ENCODE peak calls at places on chromosomes 11 and 22, in five cellular contexts. One of them, this sample, is unnamed.

GRCh38 chr11:12841946-12842630 is 167.0 kb upstream of the RASSF10 start:
- DNase-seq in right lobe of liver: no peak
- DNase-seq in ovary: peak; percentile 61
- DNase-seq in K562: peak; percentile 75
- DNase-seq in sigmoid colon: no peak
- DNase-seq in this sample: no peak

GRCh38 chr11:73393479-73394415 is 17.5 kb downstream of the RELT start:
- DNase-seq in K562: peak; percentile 83
- DNase-seq in sigmoid colon: peak; percentile 83
- DNase-seq in ovary: peak; percentile 70
- DNase-seq in right lobe of liver: peak; percentile 77
- DNase-seq in this sample: no peak

GRCh38 chr11:33734441-33735165 is 1.6 kb downstream of the CD59 start:
- DNase-seq in sigmoid colon: no peak
- DNase-seq in ovary: no peak
- DNase-seq in right lobe of liver: no peak
- DNase-seq in K562: peak; percentile 41
- DNase-seq in this sample: no peak

GRCh38 chr11:75425422-75425821 is 7.6 kb downstream of the KLHL35 start:
- DNase-seq in ovary: no peak
- DNase-seq in K562: peak; percentile 36
- DNase-seq in sigmoid colon: no peak
- DNase-seq in right lobe of liver: no peak
- DNase-seq in this sample: no peak

GRCh38 chr11:61607920-61608599 is 27.2 kb upstream of the SYT7 start:
- DNase-seq in sigmoid colon: no peak
- DNase-seq in ovary: no peak
- DNase-seq in K562: no peak
- DNase-seq in right lobe of liver: no peak
- DNase-seq in this sample: no peak

GRCh38 chr11:27471067-27471587 is 1.5 kb downstream of the LGR4 start:
- DNase-seq in sigmoid colon: no peak
- DNase-seq in ovary: no peak
- DNase-seq in K562: peak; percentile 11
- DNase-seq in right lobe of liver: no peak
- DNase-seq in this sample: no peak

GRCh38 chr11:65786008-65786785 is 666 bp upstream of the OVOL1 start:
- DNase-seq in ovary: no peak
- DNase-seq in sigmoid colon: no peak
- DNase-seq in K562: no peak
- DNase-seq in right lobe of liver: peak; percentile 54
- DNase-seq in this sample: no peak

GRCh38 chr22:38941488-38941987 is 15.9 kb upstream of the APOBEC3A start:
- DNase-seq in sigmoid colon: no peak
- DNase-seq in K562: no peak
- DNase-seq in ovary: no peak
- DNase-seq in right lobe of liver: no peak
- DNase-seq in this sample: no peak

GRCh38 chr11:108871152-108871551 is 206.3 kb downstream of the DDX10 start:
- DNase-seq in K562: peak; percentile 25
- DNase-seq in right lobe of liver: no peak
- DNase-seq in ovary: peak; percentile 56
- DNase-seq in sigmoid colon: no peak
- DNase-seq in this sample: no peak

GRCh38 chr11:75632962-75633361 is 35.9 kb downstream of the MAP6 start:
- DNase-seq in right lobe of liver: no peak
- DNase-seq in sigmoid colon: no peak
- DNase-seq in K562: no peak
- DNase-seq in ovary: no peak
- DNase-seq in this sample: no peak

GRCh38 chr11:60303661-60304060 is 23.2 kb downstream of the MS4A4A start:
- DNase-seq in right lobe of liver: no peak
- DNase-seq in K562: no peak
- DNase-seq in ovary: no peak
- DNase-seq in sigmoid colon: no peak
- DNase-seq in this sample: no peak

GRCh38 chr11:32829680-32830412 is at the start of gene PRRG4:
- DNase-seq in sigmoid colon: peak; percentile 67
- DNase-seq in right lobe of liver: peak; percentile 89
- DNase-seq in K562: no peak
- DNase-seq in ovary: peak; percentile 18
- DNase-seq in this sample: no peak

GRCh38 chr22:29524440-29525191 is 28.9 kb downstream of the THOC5 start:
- DNase-seq in K562: peak; percentile 46
- DNase-seq in right lobe of liver: no peak
- DNase-seq in sigmoid colon: no peak
- DNase-seq in ovary: peak; percentile 36
- DNase-seq in this sample: no peak

GRCh38 chr11:48064306-48064705 is 83.9 kb downstream of the PTPRJ start:
- DNase-seq in ovary: no peak
- DNase-seq in right lobe of liver: no peak
- DNase-seq in K562: no peak
- DNase-seq in sigmoid colon: no peak
- DNase-seq in this sample: no peak

GRCh38 chr11:48062649-48063048 is 82.3 kb downstream of the PTPRJ start:
- DNase-seq in right lobe of liver: no peak
- DNase-seq in K562: no peak
- DNase-seq in ovary: no peak
- DNase-seq in sigmoid colon: no peak
- DNase-seq in this sample: no peak

GRCh38 chr11:48063424-48063978 is 83.1 kb downstream of the PTPRJ start:
- DNase-seq in ovary: peak; percentile 34
- DNase-seq in K562: no peak
- DNase-seq in sigmoid colon: peak; percentile 75
- DNase-seq in right lobe of liver: no peak
- DNase-seq in this sample: no peak

GRCh38 chr11:48066881-48067800 is 86.8 kb downstream of the PTPRJ start:
- DNase-seq in ovary: no peak
- DNase-seq in sigmoid colon: no peak
- DNase-seq in K562: no peak
- DNase-seq in right lobe of liver: no peak
- DNase-seq in this sample: no peak
- TF ChIP-seq POLR2A in ovary: no peak
- TF ChIP-seq POLR2A in sigmoid colon: no peak
- TF ChIP-seq POLR2A in K562: no peak
- TF ChIP-seq POLR2A in right lobe of liver: no peak
- TF ChIP-seq POLR2A in this sample: no peak

DNA sequence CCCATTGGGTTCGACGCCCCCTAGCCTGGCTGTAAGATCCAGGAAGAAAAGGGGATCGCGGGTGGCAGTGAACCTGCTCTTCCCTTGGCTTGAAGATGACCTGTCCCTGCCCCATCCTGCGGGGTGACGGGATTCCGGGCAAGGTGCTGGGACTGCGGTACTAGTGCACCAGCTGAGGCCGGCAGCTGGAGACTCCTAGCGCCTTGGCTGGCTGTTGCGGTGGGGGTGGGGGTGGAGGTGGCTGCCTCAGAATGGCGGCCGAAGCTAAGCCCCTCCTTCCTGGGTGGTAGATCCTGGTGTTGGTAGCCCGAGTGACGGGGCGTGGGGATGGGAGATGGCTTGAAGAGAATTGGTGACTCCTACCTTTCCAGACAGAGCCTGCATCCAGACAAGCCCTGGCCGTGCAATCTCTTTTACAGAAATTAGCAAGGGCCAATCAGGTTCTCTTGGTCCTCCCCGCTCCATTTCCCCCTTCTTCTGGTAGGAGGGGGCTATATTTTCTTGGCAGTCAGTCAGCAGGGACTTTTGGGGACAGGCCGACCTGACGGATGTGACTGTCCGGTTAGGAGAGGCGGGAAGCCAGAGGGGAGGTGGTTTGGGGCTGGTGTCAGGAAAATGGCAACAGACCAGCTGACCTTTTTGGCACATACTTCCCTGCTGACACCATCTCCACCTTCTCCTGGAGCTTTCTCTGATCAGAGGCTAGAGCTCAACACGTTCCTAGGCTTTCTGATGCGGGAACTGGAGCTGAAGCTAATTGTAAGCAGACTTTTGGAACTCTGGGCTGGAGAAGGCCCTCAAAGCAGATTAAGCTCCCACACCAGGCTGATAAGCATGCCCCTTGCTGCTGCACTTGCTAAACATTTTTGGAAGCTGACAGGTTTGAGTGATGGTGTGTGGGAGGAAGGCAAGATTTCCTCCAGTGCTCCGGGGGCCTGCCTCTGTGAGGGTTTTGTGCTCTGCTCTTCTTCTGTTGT is 2.0 kb downstream of the NAV2 start:
- DNase-seq in right lobe of liver: no peak
- DNase-seq in K562: peak; percentile 55
- DNase-seq in ovary: peak; percentile 28
- DNase-seq in sigmoid colon: peak; percentile 84
- DNase-seq in this sample: no peak
- H3K4me3 ChIP-seq in right lobe of liver: peak overlapping the region; percentile 63
- H3K4me3 ChIP-seq in K562: no peak overlapping the region
- H3K4me3 ChIP-seq in ovary: peak overlapping the region; percentile 66
- H3K4me3 ChIP-seq in sigmoid colon: peak overlapping the region; percentile 85
- H3K4me3 ChIP-seq in this sample: peak overlapping the region; percentile 68

GRCh38 chr22:18024276-18024939 is at the start of gene MICAL3:
- DNase-seq in right lobe of liver: peak; percentile 75
- DNase-seq in ovary: peak; percentile 68
- DNase-seq in K562: peak; percentile 77
- DNase-seq in sigmoid colon: peak; percentile 77
- DNase-seq in this sample: no peak

GRCh38 chr22:18024956-18025720 is 777 bp upstream of the MICAL3 start:
- DNase-seq in ovary: no peak
- DNase-seq in K562: no peak
- DNase-seq in right lobe of liver: no peak
- DNase-seq in sigmoid colon: no peak
- DNase-seq in this sample: no peak

GRCh38 chr22:18022851-18023250 is 1.5 kb downstream of the MICAL3 start:
- DNase-seq in right lobe of liver: no peak
- DNase-seq in K562: no peak
- DNase-seq in ovary: no peak
- DNase-seq in sigmoid colon: no peak
- DNase-seq in this sample: no peak

GRCh38 chr22:18021431-18021830 is 2.9 kb downstream of the MICAL3 start:
- DNase-seq in ovary: no peak
- DNase-seq in sigmoid colon: no peak
- DNase-seq in K562: no peak
- DNase-seq in right lobe of liver: no peak
- DNase-seq in this sample: no peak

GRCh38 chr22:18023509-18024275 is 669 bp downstream of the MICAL3 start:
- DNase-seq in ovary: peak; percentile 76
- DNase-seq in right lobe of liver: peak; percentile 87
- DNase-seq in sigmoid colon: peak; percentile 93
- DNase-seq in K562: peak; percentile 46
- DNase-seq in this sample: no peak
- H3K36me3 ChIP-seq in ovary: no peaks in the 10 kb centered on the region
- H3K36me3 ChIP-seq in right lobe of liver: no peaks in the 10 kb centered on the region
- H3K36me3 ChIP-seq in sigmoid colon: no peaks in the 10 kb centered on the region
- H3K36me3 ChIP-seq in K562: no peaks in the 10 kb centered on the region
- H3K36me3 ChIP-seq in this sample: no peaks in the 10 kb centered on the region

DNA sequence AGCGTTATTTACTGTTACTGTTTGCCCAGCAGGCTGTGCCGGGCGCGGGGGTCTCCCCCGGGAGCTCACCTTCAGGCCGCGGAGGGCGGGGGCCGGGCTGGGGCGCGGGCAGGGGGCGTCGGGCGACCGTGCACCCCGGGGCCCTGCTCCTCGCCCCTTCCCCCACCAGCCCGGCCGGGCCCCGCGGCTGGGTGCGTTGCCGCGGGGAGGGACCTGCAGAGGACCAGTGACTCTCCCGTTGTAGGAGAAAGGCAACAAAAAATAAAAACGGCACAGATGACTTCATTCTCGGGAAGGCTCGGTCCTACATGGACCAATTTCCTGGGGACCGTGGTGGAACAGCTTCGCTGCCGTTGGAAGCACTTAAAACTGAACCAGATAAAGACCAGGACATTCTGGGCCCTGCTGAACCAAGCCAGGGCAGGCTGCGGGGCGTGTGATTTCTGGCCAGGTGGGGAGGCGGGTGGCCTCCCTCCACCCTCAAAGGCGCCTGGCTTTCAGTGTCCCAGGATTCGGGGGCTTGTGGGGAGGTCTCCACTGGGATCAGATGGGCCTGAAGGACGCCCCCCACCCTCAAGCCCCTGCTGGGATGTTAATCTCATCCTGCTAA is 57.3 kb downstream of the IGLL1 start:
- DNase-seq in K562: peak; percentile 30
- DNase-seq in right lobe of liver: no peak
- DNase-seq in sigmoid colon: no peak
- DNase-seq in ovary: peak; percentile 61
- DNase-seq in this sample: no peak
- TF ChIP-seq POLR2A in K562: no peak
- TF ChIP-seq POLR2A in right lobe of liver: no peak
- TF ChIP-seq POLR2A in sigmoid colon: no peak
- TF ChIP-seq POLR2A in ovary: no peak
- TF ChIP-seq POLR2A in this sample: no peak

DNA sequence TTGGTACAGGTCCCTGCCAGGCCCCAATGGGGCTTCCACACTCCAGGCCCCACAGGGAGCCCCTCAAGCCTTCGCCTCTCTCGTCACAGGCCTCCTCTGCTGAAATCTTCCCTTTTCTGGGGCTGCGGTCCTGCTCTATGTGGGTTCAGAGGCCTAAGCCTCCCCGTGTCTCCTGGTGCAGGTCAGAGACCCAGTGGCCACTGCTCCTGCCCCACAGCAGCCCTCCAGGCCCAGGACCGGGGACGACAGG is 5.9 kb upstream of the IFITM3 start:
- DNase-seq in sigmoid colon: no peak
- DNase-seq in right lobe of liver: no peak
- DNase-seq in K562: no peak
- DNase-seq in ovary: no peak
- DNase-seq in this sample: no peak
- H3K4me3 ChIP-seq in sigmoid colon: no peak overlapping the region
- H3K4me3 ChIP-seq in right lobe of liver: no peak overlapping the region
- H3K4me3 ChIP-seq in K562: peak overlapping the region; percentile 18
- H3K4me3 ChIP-seq in ovary: no peak overlapping the region
- H3K4me3 ChIP-seq in this sample: peak overlapping the region; percentile 0

GRCh38 chr22:24176630-24177029 is 4.7 kb upstream of the SUSD2 start:
- DNase-seq in ovary: no peak
- DNase-seq in sigmoid colon: peak; percentile 88
- DNase-seq in K562: no peak
- DNase-seq in right lobe of liver: no peak
- DNase-seq in this sample: no peak

GRCh38 chr22:24175160-24175808 is 6.0 kb upstream of the SUSD2 start:
- DNase-seq in sigmoid colon: peak; percentile 94
- DNase-seq in K562: peak; percentile 74
- DNase-seq in ovary: peak; percentile 87
- DNase-seq in right lobe of liver: peak; percentile 84
- DNase-seq in this sample: no peak

GRCh38 chr22:24177456-24177855 is 3.8 kb upstream of the SUSD2 start:
- DNase-seq in sigmoid colon: no peak
- DNase-seq in K562: no peak
- DNase-seq in right lobe of liver: no peak
- DNase-seq in ovary: no peak
- DNase-seq in this sample: no peak

GRCh38 chr22:24177045-24177444 is 4.2 kb upstream of the SUSD2 start:
- DNase-seq in ovary: no peak
- DNase-seq in right lobe of liver: no peak
- DNase-seq in K562: no peak
- DNase-seq in sigmoid colon: no peak
- DNase-seq in this sample: no peak

DNA sequence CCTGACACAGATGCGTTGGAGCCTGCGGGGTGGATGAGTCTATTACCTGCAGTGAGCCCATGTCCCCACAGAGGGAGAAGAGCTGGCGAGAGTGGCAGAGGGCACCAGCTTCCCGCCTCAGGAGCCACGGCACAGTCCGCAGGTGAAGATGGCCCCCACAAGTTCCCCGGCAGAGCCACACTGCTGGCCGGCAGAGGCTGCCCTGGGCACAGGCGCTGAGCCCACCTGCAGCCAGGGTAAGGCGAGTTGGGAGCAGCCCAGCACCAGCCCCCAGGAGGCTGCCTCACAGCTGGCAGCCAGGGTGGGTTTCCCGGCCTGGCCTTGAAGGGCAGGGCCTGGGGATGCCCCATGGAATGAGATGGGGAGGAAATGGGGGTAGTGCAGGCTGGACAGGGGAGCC is 5.2 kb upstream of the SUSD2 start:
- DNase-seq in sigmoid colon: no peak
- DNase-seq in right lobe of liver: no peak
- DNase-seq in K562: no peak
- DNase-seq in ovary: no peak
- DNase-seq in this sample: no peak
- H3K36me3 ChIP-seq in sigmoid colon: peaks cover 31% of the 10 kb centered on the region
- H3K36me3 ChIP-seq in right lobe of liver: no peaks in the 10 kb centered on the region
- H3K36me3 ChIP-seq in K562: peaks cover 44% of the 10 kb centered on the region
- H3K36me3 ChIP-seq in ovary: no peaks in the 10 kb centered on the region
- H3K36me3 ChIP-seq in this sample: no peaks in the 10 kb centered on the region